ENCODE peak calls at places on chromosomes 11 and 22, in eight cellular contexts. B is fibroblast of lung, A is tibial nerve, C is osteocyte, Z is RWPE1, R is mammary epithelial cell, N is left ventricle myocardium inferior, U is thoracic aorta. D is an unnamed sample.

GRCh38 chr22:39349506-39349966 is 255 bp upstream of the SYNGR1 start:
- DNase-seq in B (no peak), A (no peak), C (no peak), Z (no peak), R (no peak), N (peak; percentile 44), U (no peak), D (peak; percentile 37)

GRCh38 chr11:70549386-70549785 is 151.1 kb downstream of the CTTN start:
- DNase-seq in B (no peak), A (no peak), C (no peak), Z (no peak), R (no peak), N (no peak), U (no peak), D (no peak)

GRCh38 chr11:110469101-110469500 is 39.4 kb downstream of the FDX1 start:
- DNase-seq in B (peak; percentile 60), A (no peak), C (no peak), Z (no peak), R (no peak), N (no peak), U (no peak), D (no peak)

GRCh38 chr22:38788016-38788415 is 5.9 kb downstream of the DNAL4 start:
- DNase-seq in B (peak; percentile 68), A (no peak), C (no peak), Z (no peak), R (no peak), N (no peak), U (no peak), D (no peak)

GRCh38 chr11:28481673-28482480 is 373.7 kb downstream of the METTL15 start:
- DNase-seq in B (no peak), A (no peak), C (no peak), Z (no peak), R (no peak), N (no peak), U (no peak), D (no peak)

GRCh38 chr11:128047026-128047425 is 540.3 kb downstream of the ETS1 start:
- DNase-seq in B (no peak), A (no peak), C (no peak), Z (no peak), R (no peak), N (no peak), U (no peak), D (no peak)

GRCh38 chr11:19728436-19728835 is 15.8 kb downstream of the NAV2 start:
- DNase-seq in B (peak; percentile 50), A (no peak), C (no peak), Z (no peak), R (no peak), N (no peak), U (no peak), D (no peak)

GRCh38 chr11:133746663-133747306 is 98.5 kb downstream of the SPATA19 start:
- DNase-seq in B (no peak), A (no peak), C (no peak), Z (no peak), R (no peak), N (no peak), U (no peak), D (no peak)

GRCh38 chr11:30420233-30420787 is 97.4 kb downstream of the ARL14EP start:
- DNase-seq in B (no peak), A (no peak), C (no peak), Z (no peak), R (no peak), N (no peak), U (no peak), D (no peak)

GRCh38 chr11:35491231-35491871 is 34.1 kb downstream of the PAMR1 start:
- DNase-seq in B (peak; percentile 84), A (no peak), C (no peak), Z (no peak), R (peak; percentile 29), N (no peak), U (no peak), D (no peak)

GRCh38 chr11:47857485-47858168 is 9.5 kb upstream of the NUP160 start:
- DNase-seq in B (no peak), A (no peak), C (no peak), Z (no peak), R (no peak), N (no peak), U (no peak), D (no peak)

GRCh38 chr11:58770627-58771457 is 39.1 kb upstream of the GLYAT start:
- DNase-seq in B (no peak), A (no peak), C (no peak), Z (peak; percentile 79), R (peak; percentile 98), N (no peak), U (no peak), D (no peak)

GRCh38 chr11:78941226-78941851 is 366.7 kb upstream of the NARS2 start:
- DNase-seq in B (no peak), A (no peak), C (no peak), Z (no peak), R (no peak), N (no peak), U (no peak), D (no peak)

GRCh38 chr22:24459911-24460310 is 32.5 kb downstream of the ADORA2A start:
- DNase-seq in B (no peak), A (no peak), C (no peak), Z (no peak), R (no peak), N (no peak), U (no peak), D (no peak)

GRCh38 chr22:24457894-24458293 is 30.5 kb downstream of the ADORA2A start:
- DNase-seq in B (no peak), A (no peak), C (no peak), Z (no peak), R (no peak), N (no peak), U (no peak), D (no peak)

GRCh38 chr22:24455751-24456426 is 28.5 kb downstream of the ADORA2A start:
- DNase-seq in B (no peak), A (peak; percentile 24), C (no peak), Z (no peak), R (no peak), N (peak; percentile 77), U (no peak), D (no peak)

GRCh38 chr22:24465566-24465965 is 29.6 kb upstream of the UPB1 start:
- DNase-seq in B (peak; percentile 35), A (no peak), C (no peak), Z (no peak), R (no peak), N (no peak), U (no peak), D (no peak)

DNA sequence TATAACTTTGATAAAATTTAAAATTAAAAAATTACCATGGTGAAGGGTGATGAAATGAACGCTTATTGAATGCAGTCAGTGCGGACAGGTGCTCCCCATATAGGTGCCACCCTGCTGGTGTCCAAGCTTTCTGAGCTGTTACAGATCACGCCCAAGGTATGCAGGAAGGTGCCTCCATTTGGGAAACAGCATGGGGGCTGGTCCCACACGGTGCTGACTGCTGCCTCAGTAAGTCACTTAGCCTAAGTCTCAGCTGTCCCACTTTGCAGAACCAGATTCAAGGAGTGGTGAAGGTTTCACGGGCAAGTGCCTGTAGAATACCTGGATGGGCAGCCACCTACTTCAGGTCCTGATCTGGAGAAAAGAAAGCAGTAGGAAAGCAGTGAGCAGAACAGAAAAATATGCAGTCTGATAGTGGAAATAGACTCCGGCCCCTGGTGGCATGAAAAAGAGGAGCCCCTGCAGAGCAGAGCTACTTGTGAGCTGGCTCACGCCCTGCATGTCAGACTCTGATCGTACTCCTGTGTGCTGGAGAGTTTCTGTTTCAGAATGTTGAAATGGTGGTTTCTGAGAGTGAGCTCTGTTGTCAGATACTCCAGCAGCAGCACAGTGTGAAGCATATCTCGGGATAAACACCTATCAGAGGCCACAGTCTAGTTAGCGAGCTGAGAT is 33.2 kb downstream of the ADORA2A start:
- DNase-seq in B (no peak), A (no peak), C (no peak), Z (no peak), R (no peak), N (no peak), U (no peak), D (no peak)
- TF ChIP-seq CTCF in B (no peak), A (no peak), C (peak; percentile 23), Z (no peak), R (no peak), N (no peak), U (no peak), D (no peak)

GRCh38 chr22:36257948-36258674 is 5.2 kb downstream of the APOL1 start:
- DNase-seq in B (no peak), A (no peak), C (no peak), Z (no peak), R (no peak), N (no peak), U (no peak), D (no peak)
- TF ChIP-seq CTCF in B (no peak), A (no peak), C (no peak), Z (no peak), R (no peak), N (no peak), U (no peak), D (no peak)

GRCh38 chr11:102813484-102813883 is 15.5 kb upstream of the MMP1 start:
- DNase-seq in B (no peak), A (no peak), C (no peak), Z (no peak), R (peak; percentile 61), N (no peak), U (no peak), D (no peak)

GRCh38 chr11:102807921-102808320 is 10.0 kb upstream of the MMP1 start:
- DNase-seq in B (peak; percentile 31), A (no peak), C (no peak), Z (no peak), R (no peak), N (no peak), U (no peak), D (no peak)

GRCh38 chr11:102812188-102812587 is 14.2 kb upstream of the MMP1 start:
- DNase-seq in B (no peak), A (no peak), C (no peak), Z (no peak), R (no peak), N (no peak), U (no peak), D (no peak)

GRCh38 chr11:102806296-102806695 is 8.3 kb upstream of the MMP1 start:
- DNase-seq in B (no peak), A (no peak), C (no peak), Z (no peak), R (no peak), N (no peak), U (no peak), D (no peak)

GRCh38 chr11:102810943-102811528 is 13.1 kb upstream of the MMP1 start:
- DNase-seq in B (peak; percentile 47), A (no peak), C (no peak), Z (no peak), R (peak; percentile 45), N (no peak), U (no peak), D (no peak)
- TF ChIP-seq CTCF in B (peak; percentile 71), A (no peak), C (peak; percentile 69), Z (peak; percentile 58), R (peak; percentile 74), N (peak; percentile 32), U (no peak), D (no peak)

DNA sequence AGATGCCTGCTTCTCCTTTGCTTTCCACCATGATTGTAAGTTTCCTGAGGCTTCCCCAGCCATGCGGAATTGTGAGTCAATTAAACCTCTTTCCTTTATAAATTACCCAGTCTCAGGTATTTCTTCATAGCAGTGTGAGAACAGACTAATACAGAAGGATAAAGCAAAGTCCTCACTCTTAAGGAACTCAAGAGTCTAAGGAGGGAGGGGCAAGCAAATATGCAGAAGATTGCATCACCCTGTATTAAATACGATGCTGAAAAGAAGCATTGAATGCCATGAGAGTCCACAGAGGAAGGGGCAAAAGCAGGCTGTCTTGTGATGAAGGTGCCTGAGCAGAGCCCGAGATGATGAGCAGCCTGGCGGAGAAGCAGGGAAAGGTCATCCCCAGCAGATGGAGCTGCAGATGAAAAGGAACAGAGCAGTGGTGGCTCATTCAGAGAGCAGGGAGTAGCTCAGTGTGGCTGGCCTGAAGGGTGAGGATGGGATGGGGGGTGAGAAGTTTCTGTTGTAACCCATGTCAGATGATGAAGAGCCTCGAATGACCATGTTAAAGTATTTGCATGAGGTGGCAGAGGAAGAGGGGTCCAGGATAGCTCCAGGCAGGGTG is 6.3 kb upstream of the IZUMO1R start:
- DNase-seq in B (no peak), A (no peak), C (no peak), Z (no peak), R (no peak), N (no peak), U (no peak), D (no peak)
- TF ChIP-seq CTCF in B (no peak), A (no peak), C (no peak), Z (no peak), R (peak; percentile 24), N (no peak), U (no peak), D (no peak)